ENCODE peak calls at places on chromosomes 11 and 22, in five cellular contexts. Q is mesenchymal stem cell, E is H9, J is H1, P is trophoblast cell. Y is an unnamed sample.

GRCh38 chr11:65578134-65578533 is 2.3 kb downstream of the EHBP1L1 start:
- DNase-seq in Q (no peak), E (no peak), P (no peak), J (no peak), Y (no peak)

GRCh38 chr22:26483439-26484359 is at the start of the genes HPS4 and SRRD:
- DNase-seq in P (peak), J (peak), E (peak), Q (peak), Y (peak)

GRCh38 chr11:65377036-65377435 is 5.4 kb downstream of the SLC25A45 start:
- DNase-seq in J (no peak), P (no peak), Q (peak), E (no peak), Y (no peak)

GRCh38 chr11:61632096-61632495 is 48.1 kb upstream of the DAGLA start:
- DNase-seq in P (no peak), Q (no peak), E (no peak), J (no peak), Y (no peak)

GRCh38 chr11:65915821-65916251 is 3.0 kb downstream of the C11orf68 start:
- DNase-seq in P (peak), E (peak), J (no peak), Q (peak), Y (no peak)

GRCh38 chr11:72831521-72832300 is 17.5 kb downstream of the ATG16L2 start:
- DNase-seq in P (peak), Q (peak), J (peak), E (peak), Y (peak)

GRCh38 chr22:30568137-30568805 is 6.2 kb downstream of the GAL3ST1 start:
- DNase-seq in E (peak), Q (no peak), J (no peak), P (no peak), Y (no peak)

GRCh38 chr11:57214087-57214395 is 23.0 kb downstream of the APLNR start:
- DNase-seq in J (no peak), Q (peak), E (no peak), P (no peak), Y (peak)

GRCh38 chr11:64224891-64225607 is 937 bp downstream of the TRPT1 start:
- DNase-seq in E (no peak), J (no peak), Q (no peak), P (peak), Y (no peak)

GRCh38 chr22:19066531-19067271 is 55.5 kb downstream of the DGCR2 start:
- DNase-seq in J (no peak), Q (peak), P (no peak), E (no peak), Y (no peak)

GRCh38 chr11:75468534-75469340 is 35.7 kb upstream of the KLHL35 start:
- DNase-seq in E (no peak), J (no peak), P (no peak), Q (peak), Y (no peak)

GRCh38 chr22:36252754-36253522 is at the start of gene APOL1:
- DNase-seq in J (no peak), E (peak), Q (peak), P (peak), Y (no peak)

DNA sequence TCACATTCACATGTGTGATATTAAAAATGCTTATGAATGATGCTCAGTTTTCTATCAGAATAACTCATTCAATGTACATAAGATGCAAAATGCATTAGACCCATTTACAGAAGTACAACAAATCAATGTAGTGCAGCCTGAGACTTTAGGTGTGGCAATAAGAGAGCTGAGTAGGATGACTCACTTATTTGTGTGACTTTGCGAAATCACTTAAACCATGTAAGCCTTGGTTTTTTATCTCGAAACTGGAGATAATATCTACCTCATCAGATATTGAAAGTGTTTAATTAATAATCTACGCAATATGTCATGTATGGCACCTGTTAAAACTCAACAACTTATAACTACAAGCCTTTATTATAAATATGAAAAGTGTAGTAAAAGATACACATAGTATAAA is 105.7 kb upstream of the LUZP2 start:
- DNase-seq in P (peak), Q (peak), E (no peak), J (no peak), Y (no peak)
- H2BK12ac ChIP-seq in P (no peak), Q (no peak), E (no peak), J (no peak), Y (no peak)

DNA sequence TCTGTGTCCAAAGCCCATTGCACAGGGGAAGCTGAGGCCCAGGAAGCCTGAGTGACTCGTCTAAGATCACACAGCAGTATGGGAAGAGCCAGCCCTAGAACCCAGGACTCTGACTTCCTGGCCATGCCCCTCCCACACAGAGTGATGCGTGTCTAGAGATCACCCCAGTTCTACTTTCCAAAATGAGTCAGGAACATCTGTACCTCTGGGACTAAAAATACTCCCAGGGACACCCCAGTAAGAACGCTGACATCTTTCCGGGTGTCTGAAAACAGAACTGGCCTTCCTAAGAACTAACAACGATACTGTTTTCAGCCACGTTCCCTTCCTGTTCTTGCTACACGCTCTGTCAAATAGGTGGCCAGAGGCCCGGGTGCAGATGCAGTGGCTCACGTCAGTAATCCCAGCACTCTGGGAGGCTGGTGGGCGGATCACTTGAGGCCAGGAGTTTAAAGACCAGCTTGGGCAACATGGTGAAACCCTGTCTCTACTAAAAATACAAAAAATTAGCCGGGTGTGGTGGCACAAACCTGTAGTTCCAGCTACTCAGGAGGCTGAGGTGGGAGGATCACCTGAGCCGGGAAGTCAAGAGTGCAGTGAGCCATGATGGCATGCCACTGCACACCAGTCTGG is 21.7 kb upstream of the PDGFB start:
- DNase-seq in J (no peak), Q (peak), E (no peak), P (peak), Y (no peak)
- H3K4ac ChIP-seq in J (no peak), Q (no peak), E (no peak), P (no peak), Y (no peak)

DNA sequence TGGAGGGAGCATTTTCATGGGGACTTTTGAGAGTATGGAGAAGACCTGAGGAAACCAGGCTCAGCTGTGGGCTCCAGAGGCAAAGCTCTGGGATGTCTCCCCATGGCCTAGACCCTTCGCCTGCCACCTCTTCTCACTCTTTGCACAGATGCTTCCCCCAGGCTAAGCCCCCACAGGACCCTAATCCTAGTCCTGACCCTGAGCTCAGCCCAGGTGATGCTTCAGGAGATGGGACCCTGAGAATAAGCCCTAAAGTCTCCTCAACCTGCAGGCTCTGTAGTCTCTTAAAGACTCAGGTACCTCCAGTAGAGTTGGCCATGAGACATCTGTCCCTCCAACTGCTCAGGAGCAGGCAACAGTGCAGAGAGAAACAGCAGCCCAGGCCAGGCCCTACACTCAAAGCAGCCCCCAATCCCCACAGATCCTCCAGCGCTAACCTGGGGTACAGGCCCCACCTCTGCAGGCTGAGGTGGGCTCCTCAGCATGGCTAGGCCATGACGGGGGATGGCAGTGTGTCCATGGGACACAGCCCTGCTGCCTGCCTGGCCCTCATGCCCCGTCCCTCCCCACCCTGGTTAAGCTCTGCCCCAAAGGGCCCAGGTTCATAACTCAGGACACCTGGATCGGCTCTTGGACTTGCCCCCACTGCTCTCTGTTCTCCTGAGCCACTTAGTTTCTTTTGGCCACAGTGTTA is 39.4 kb downstream of the GGTLC2 start:
- DNase-seq in Q (no peak), P (no peak), J (no peak), E (no peak), Y (no peak)
- H2BK5ac ChIP-seq in Q (no peak), P (no peak), J (no peak), E (no peak), Y (no peak)

GRCh38 chr22:34903416-34903815 is 162.5 kb upstream of the ISX start:
- DNase-seq in P (no peak), Q (no peak), J (no peak), E (no peak), Y (no peak)
- H2BK12ac ChIP-seq in P (no peak), Q (no peak), J (no peak), E (no peak), Y (no peak)

Y was measured in neuronal stem cell.